ENCODE peak calls at places on chromosomes 6 and 20, in seven cellular contexts. F is PC-3, J is adrenal gland, Z is hepatocyte, U is esophagus squamous epithelium, A is fibroblast of lung, W is heart left ventricle. P is an unnamed sample.

GRCh38 chr6:104625536-104625935 is 234.2 kb downstream of the HACE1 start:
- DNase-seq in F (peak; percentile 74), J (no peak), Z (peak; percentile 44), U (no peak), A (peak; percentile 67), W (no peak), P (peak; percentile 97)

GRCh38 chr20:22711981-22712755 is 127.8 kb upstream of the FOXA2 start:
- DNase-seq in F (peak; percentile 78), J (no peak), Z (no peak), U (no peak), A (no peak), W (no peak), P (peak; percentile 41)

GRCh38 chr6:150005761-150006651 is 19.3 kb downstream of the RAET1L start:
- DNase-seq in F (no peak), J (no peak), Z (no peak), U (no peak), A (no peak), W (no peak), P (no peak)

GRCh38 chr6:127547215-127547614 is 28.1 kb upstream of the MTCL3 start:
- DNase-seq in F (peak; percentile 5), J (no peak), Z (peak; percentile 14), U (no peak), A (no peak), W (no peak), P (no peak)

GRCh38 chr6:33620584-33621395 is at the start of gene ITPR3:
- DNase-seq in F (peak; percentile 80), J (peak; percentile 46), Z (peak; percentile 78), U (no peak), A (peak; percentile 41), W (peak; percentile 51), P (peak; percentile 46)

GRCh38 chr6:134097114-134097707 is 44.8 kb upstream of the SLC2A12 start:
- DNase-seq in F (peak; percentile 78), J (peak; percentile 50), Z (peak; percentile 84), U (no peak), A (peak; percentile 52), W (peak; percentile 61), P (peak; percentile 44)

GRCh38 chr6:154593122-154593521 is 82.6 kb upstream of the CNKSR3 start:
- DNase-seq in F (no peak), J (no peak), Z (no peak), U (no peak), A (peak; percentile 41), W (peak; percentile 66), P (no peak)

GRCh38 chr20:50323209-50323608 is 132.6 kb downstream of the CEBPB start:
- DNase-seq in F (no peak), J (no peak), Z (no peak), U (no peak), A (peak; percentile 60), W (no peak), P (no peak)

GRCh38 chr6:18632670-18633410 is 245.7 kb downstream of the RNF144B start:
- DNase-seq in F (peak; percentile 55), J (no peak), Z (no peak), U (no peak), A (peak; percentile 41), W (no peak), P (no peak)

GRCh38 chr6:157211603-157212455 is 111.5 kb downstream of the TMEM242 start:
- DNase-seq in F (no peak), J (no peak), Z (no peak), U (no peak), A (no peak), W (no peak), P (no peak)

GRCh38 chr20:32820698-32821378 is 1.1 kb downstream of the MAPRE1 start:
- DNase-seq in F (no peak), J (no peak), Z (no peak), U (no peak), A (no peak), W (no peak), P (no peak)

GRCh38 chr20:32481311-32482103 is 103.6 kb downstream of the NOL4L start:
- DNase-seq in F (no peak), J (no peak), Z (peak; percentile 54), U (no peak), A (no peak), W (no peak), P (no peak)

GRCh38 chr6:10151144-10151915 is 263.5 kb downstream of the TFAP2A start:
- DNase-seq in F (peak; percentile 18), J (no peak), Z (no peak), U (no peak), A (peak; percentile 43), W (no peak), P (peak; percentile 75)

GRCh38 chr6:136753624-136754023 is 38.7 kb downstream of the MAP3K5 start:
- DNase-seq in F (no peak), J (no peak), Z (no peak), U (no peak), A (peak; percentile 32), W (no peak), P (peak; percentile 67)

GRCh38 chr6:45075246-45075645 is 252.9 kb upstream of the RUNX2 start:
- DNase-seq in F (peak; percentile 68), J (no peak), Z (no peak), U (no peak), A (peak; percentile 99), W (no peak), P (peak; percentile 98)

GRCh38 chr6:43939281-43940070 is 169.5 kb downstream of the VEGFA start:
- DNase-seq in F (no peak), J (no peak), Z (no peak), U (no peak), A (no peak), W (no peak), P (no peak)

GRCh38 chr6:106534564-106534982 is 94.7 kb downstream of the RTN4IP1 start:
- DNase-seq in F (no peak), J (no peak), Z (no peak), U (no peak), A (peak; percentile 29), W (no peak), P (no peak)

DNA sequence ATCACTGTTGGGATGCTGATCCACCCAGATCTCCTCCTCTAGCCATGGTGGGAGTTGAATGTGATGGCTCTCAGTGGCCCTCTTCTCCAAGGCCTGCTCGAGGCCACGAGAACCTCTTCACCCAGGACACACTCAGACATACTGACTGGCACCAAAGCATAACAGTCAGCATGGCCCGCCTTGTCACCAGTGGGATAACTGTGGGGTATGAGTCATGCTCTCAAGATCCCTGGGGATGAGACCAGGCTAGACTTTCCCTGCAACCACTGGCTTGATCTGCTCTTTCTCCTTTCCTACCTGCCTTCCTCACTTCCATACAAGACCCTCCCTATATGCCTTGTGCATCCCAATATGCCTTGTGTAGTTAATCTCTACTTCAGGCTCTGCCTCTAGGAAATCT is 66.8 kb downstream of the RIN2 start:
- DNase-seq in F (no peak), J (no peak), Z (no peak), U (no peak), A (no peak), W (no peak), P (no peak)
- H3K4me1 ChIP-seq in F (peaks cover 45% of the 10 kb centered on the region), J (no peaks in the 10 kb centered on the region), Z (no peaks in the 10 kb centered on the region), U (no peaks in the 10 kb centered on the region), A (no peaks in the 10 kb centered on the region), W (peaks cover 50% of the 10 kb centered on the region), P (peaks cover 28% of the 10 kb centered on the region)

GRCh38 chr6:151027936-151028838 is 162.7 kb downstream of the MTHFD1L start:
- DNase-seq in F (peak; percentile 17), J (no peak), Z (no peak), U (no peak), A (no peak), W (no peak), P (no peak)
- H3K27ac ChIP-seq in F (peak overlapping the region; percentile 94), J (no peak overlapping the region), Z (peak overlapping the region; percentile 55), U (no peak overlapping the region), A (no peak overlapping the region), W (no peak overlapping the region), P (no peak overlapping the region)

DNA sequence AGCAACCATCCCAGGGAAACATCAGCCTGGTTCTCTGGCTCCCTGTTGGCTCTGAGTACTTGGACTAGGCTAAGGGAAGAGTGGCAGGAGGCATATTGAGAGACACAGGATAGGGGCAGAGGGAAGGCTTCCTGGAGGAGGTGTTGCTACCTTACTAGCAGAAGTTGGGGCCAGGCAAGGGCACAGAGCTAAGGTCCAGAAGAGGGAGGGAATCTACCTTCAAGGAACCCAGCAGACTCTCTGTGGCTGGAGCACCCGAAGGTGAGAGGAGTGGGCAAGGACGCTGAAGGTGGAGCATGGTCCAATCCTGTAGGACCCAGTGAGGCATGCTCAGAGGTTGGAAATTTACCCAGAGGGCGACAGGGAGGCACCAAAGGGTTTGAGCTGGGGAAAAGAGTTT is 191.9 kb downstream of the TFAP2C start:
- DNase-seq in F (no peak), J (no peak), Z (no peak), U (no peak), A (no peak), W (no peak), P (no peak)
- H3K27me3 ChIP-seq in F (no peaks in the 10 kb centered on the region), J (no peaks in the 10 kb centered on the region), Z (peaks cover 6% of the 10 kb centered on the region), U (no peaks in the 10 kb centered on the region), A (peaks cover 2% of the 10 kb centered on the region), W (no peaks in the 10 kb centered on the region), P (peaks cover 32% of the 10 kb centered on the region)

DNA sequence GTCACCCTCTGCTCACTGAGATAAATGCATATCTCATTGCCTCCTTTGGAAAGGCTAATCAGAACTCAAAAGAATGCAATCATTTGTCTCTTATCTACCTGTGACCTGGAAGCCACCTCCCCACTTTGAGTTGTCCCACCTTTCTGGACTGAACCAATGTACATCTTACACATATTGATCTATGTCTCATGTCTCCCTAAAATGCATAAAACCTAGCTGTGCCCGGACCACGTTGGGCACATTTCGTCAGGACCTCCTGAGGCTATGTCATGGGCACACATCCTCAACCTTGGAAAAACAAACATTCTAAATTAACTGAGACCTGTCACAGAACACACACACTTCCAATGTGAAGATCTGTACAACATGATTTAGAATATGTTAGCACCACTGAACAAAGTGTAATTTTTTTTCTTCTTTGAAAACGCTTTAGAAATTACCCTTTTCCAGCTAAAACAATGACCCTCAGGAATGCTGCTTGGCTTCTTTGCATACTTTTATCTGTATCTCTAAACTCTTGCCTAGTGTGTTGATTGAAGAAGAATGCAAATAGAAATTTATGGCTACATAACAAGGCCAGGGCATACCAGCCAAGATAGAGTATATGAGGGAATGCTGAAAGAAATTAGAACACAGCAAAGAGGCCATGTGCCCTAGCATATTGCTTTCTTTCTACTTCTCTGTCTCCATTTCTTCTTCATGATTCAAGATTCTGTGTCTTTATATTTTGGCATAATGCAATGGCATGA is 84.6 kb upstream of the DST start:
- DNase-seq in F (no peak), J (no peak), Z (peak; percentile 26), U (no peak), A (peak; percentile 81), W (no peak), P (no peak)
- H3K4me1 ChIP-seq in F (peaks cover 59% of the 10 kb centered on the region), J (peaks cover 20% of the 10 kb centered on the region), Z (peaks cover 67% of the 10 kb centered on the region), U (no peaks in the 10 kb centered on the region), A (peaks cover 19% of the 10 kb centered on the region), W (peaks cover 30% of the 10 kb centered on the region), P (peaks cover 37% of the 10 kb centered on the region)

DNA sequence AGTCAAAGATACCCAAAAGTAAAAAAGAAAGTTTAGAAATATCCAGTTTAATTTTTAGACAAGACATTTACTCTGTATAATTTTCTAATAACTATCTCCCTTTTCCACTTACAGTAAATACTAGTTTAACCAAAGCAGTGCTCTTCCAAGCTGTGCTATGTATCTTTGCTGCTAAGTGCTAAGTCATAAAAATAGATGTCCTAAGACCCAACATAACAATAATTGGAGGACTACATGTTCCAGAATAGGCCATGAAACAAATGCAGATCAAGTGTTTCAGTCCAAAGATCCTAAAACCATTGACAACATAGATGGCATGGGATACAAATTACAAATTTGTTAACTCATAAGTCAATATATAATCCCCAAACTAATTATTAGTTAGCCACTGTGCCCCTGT is 111.1 kb downstream of the FAM83B start:
- DNase-seq in F (no peak), J (no peak), Z (no peak), U (no peak), A (no peak), W (no peak), P (no peak)
- H3K27ac ChIP-seq in F (no peak overlapping the region), J (no peak overlapping the region), Z (no peak overlapping the region), U (no peak overlapping the region), A (no peak overlapping the region), W (no peak overlapping the region), P (no peak overlapping the region)

GRCh38 chr6:47714802-47715201 is 16.4 kb downstream of the ADGRF4 start:
- DNase-seq in F (no peak), J (no peak), Z (no peak), U (no peak), A (no peak), W (no peak), P (no peak)
- H3K27me3 ChIP-seq in F (no peaks in the 10 kb centered on the region), J (no peaks in the 10 kb centered on the region), Z (no peaks in the 10 kb centered on the region), U (no peaks in the 10 kb centered on the region), A (no peaks in the 10 kb centered on the region), W (no peaks in the 10 kb centered on the region), P (no peaks in the 10 kb centered on the region)

P was measured in foreskin keratinocyte.